ENCODE peak calls at places on chromosomes 4 and X, in ten cellular contexts. K is psoas muscle, Y is fibroblast of villous mesenchyme, W is mucosa of descending colon, S is brain microvascular endothelial cell, Q is fibroblast of the aortic adventitia, I is HFF-Myc, Z is astrocyte of the spinal cord, E is ovary, O is heart left ventricle. T is an unnamed sample.

GRCh38 chr4:113659127-113659526 is 102.4 kb downstream of the CAMK2D start:
- DNase-seq in E (no peak), K (no peak), O (no peak), Z (no peak), S (no peak), Y (peak), Q (no peak), I (no peak), W (no peak), T (no peak)

GRCh38 chr4:109040441-109040840 is 262.0 kb downstream of the COL25A1 start:
- DNase-seq in K (no peak), Z (no peak), Q (no peak), I (no peak), W (no peak), Y (peak), O (no peak), S (no peak), E (no peak), T (peak)

GRCh38 chr4:7782783-7783182 is 156.9 kb downstream of the AFAP1 start:
- DNase-seq in W (no peak), Z (no peak), Y (no peak), S (no peak), K (no peak), I (no peak), E (no peak), O (no peak), Q (no peak), T (peak)

GRCh38 chr4:169658970-169659735 is 38.8 kb downstream of the CLCN3 start:
- DNase-seq in Y (no peak), W (no peak), E (no peak), K (no peak), Z (no peak), I (no peak), S (peak), Q (peak), O (no peak), T (no peak)

GRCh38 chr4:152454398-152455011 is 81.4 kb downstream of the FBXW7 start:
- DNase-seq in I (no peak), Q (peak), Y (peak), W (no peak), E (no peak), S (no peak), K (no peak), Z (peak), O (no peak), T (peak)

GRCh38 chrX:149962859-149963757 is 24.8 kb upstream of the EOLA2 start:
- DNase-seq in O (peak), E (peak), W (peak), K (peak), Y (peak), S (peak), I (peak), Q (peak), Z (peak), T (peak)

GRCh38 chrX:57952320-57952678 is 42.0 kb upstream of the ZXDA start:
- DNase-seq in K (peak), E (no peak), Y (no peak), W (no peak), Q (no peak), S (no peak), O (no peak), I (no peak), Z (no peak), T (no peak)

GRCh38 chrX:134548257-134548732 is 88.3 kb downstream of the HPRT1 start:
- DNase-seq in K (no peak), O (no peak), E (no peak), Q (no peak), S (no peak), W (no peak), I (no peak), Y (no peak), Z (no peak), T (peak)

GRCh38 chr4:8765084-8765483 is 106.6 kb downstream of the HMX1 start:
- DNase-seq in Z (no peak), S (no peak), O (peak), K (no peak), Q (no peak), I (no peak), E (no peak), Y (no peak), W (no peak), T (no peak)

GRCh38 chr4:96009720-96010119 is 169.8 kb downstream of the PDHA2 start:
- DNase-seq in K (no peak), Y (peak), Z (peak), S (no peak), E (no peak), Q (peak), W (no peak), I (no peak), O (no peak), T (peak)

GRCh38 chr4:70741872-70742271 is 20.1 kb downstream of the RUFY3 start:
- DNase-seq in E (no peak), Z (no peak), Q (peak), W (no peak), K (no peak), S (peak), I (no peak), Y (peak), O (no peak), T (no peak)

DNA sequence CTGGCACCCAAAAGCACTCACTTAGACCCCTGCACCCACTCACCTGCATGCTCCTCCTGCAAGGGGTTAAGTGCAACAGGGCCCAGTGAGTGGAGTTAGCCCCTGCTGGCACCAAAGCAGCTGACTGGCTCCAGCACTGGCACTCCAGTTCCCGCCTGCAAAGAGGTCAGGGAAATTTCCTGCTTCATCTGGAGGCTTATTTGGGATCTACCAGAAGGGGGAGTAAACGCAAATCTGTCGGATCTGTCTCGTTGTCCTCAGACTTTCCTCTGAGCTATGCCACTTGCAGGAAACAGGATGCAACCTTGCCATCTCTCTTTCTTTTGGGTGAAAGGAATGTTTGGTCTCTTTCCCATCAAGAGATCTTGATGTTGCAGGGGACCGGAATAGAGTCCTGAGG is 435.6 kb downstream of the PCDH10 start:
- DNase-seq in E (no peak), S (no peak), Y (no peak), Q (no peak), I (no peak), K (no peak), Z (no peak), O (no peak), W (no peak), T (no peak)
- TF ChIP-seq CTCF in E (no peak), S (peak), Y (peak), Q (no peak), I (peak), K (no peak), Z (no peak), O (no peak), W (no peak), T (no peak)

GRCh38 chrX:34338046-34338445 is 205.9 kb upstream of the FAM47A start:
- DNase-seq in S (no peak), Z (no peak), K (no peak), E (no peak), Q (no peak), I (no peak), W (no peak), Y (no peak), O (no peak), T (no peak)

GRCh38 chrX:34341258-34341657 is 209.1 kb upstream of the FAM47A start:
- DNase-seq in W (no peak), Q (no peak), O (no peak), S (no peak), Z (no peak), Y (no peak), K (no peak), I (no peak), E (no peak), T (no peak)

GRCh38 chrX:34343001-34343400 is 210.9 kb upstream of the FAM47A start:
- DNase-seq in I (no peak), O (no peak), Y (no peak), E (no peak), K (no peak), Z (no peak), Q (no peak), S (no peak), W (no peak), T (no peak)

DNA sequence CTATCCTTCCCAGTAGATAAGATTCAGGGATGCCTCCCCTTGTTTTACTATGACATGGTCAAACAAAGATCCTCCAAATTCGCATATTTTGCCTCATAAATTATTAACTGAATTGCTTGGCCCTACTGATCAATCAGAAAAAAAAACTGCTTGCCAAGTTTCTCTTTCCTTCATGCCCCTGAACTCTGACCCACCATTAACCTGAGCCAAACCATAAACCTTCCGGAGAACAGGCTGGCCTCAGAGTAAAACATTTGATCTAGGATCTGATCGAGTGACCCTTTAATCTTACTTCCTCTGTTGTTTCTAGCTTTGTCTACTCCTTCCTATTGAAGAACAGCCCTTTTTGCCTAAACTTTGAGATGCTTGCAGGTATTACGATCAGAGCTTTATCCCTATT is 209.7 kb upstream of the FAM47A start:
- DNase-seq in Q (no peak), I (no peak), O (no peak), Y (no peak), E (no peak), Z (no peak), S (no peak), K (no peak), W (no peak), T (no peak)
- H3K4me3 ChIP-seq in Q (no peak), I (no peak), O (no peak), Y (no peak), E (no peak), Z (no peak), S (no peak), K (no peak), W (no peak), T (no peak)

DNA sequence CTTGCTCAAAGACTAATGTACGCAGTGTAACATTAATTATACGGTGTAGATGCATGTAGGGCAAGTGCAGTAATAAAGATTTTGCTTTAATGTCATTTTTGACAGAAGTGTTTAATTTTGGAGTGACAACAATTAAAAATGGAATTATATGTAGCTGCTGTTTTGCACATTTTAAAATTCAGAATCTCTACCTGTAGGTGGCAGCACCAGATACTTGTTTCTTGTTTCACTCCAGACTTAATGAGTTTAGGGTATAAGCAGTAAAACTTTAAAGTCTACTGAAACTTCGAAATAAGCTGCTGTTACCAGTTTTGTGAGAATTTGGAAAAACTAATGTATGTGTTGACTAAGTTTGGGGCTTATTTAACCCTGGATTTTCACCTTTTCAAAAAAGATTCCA is 144.9 kb downstream of the POLA1 start:
- DNase-seq in Q (peak), E (no peak), Y (peak), W (peak), S (peak), O (no peak), I (no peak), K (no peak), Z (peak), T (peak)
- TF ChIP-seq CTCF in Q (peak), E (peak), Y (peak), W (no peak), S (peak), O (peak), I (no peak), K (peak), Z (peak), T (peak)

DNA sequence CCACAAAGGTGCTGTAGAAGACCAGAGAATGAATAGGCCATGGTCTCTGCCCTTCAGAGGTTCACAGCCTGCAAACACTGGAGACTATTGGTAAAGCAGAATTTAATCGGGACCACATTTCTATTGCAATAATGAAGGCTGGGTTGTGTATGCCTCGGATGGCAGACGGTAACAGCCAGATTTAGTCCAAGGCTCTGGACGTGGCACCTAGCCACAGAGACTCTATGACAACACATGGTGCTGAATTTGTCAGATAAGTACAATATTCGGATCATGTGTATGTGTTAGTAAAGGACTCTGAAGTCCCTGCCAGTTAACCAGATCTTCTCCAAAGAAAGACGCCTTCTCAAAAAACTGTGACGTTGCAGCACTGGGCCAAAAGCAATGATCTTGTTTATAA is 129.0 kb downstream of the DCTD start:
- DNase-seq in O (no peak), Y (no peak), S (no peak), E (no peak), W (no peak), K (no peak), Z (no peak), Q (no peak), I (no peak), T (no peak)
- H3K4me3 ChIP-seq in O (no peak), Y (no peak), S (no peak), E (no peak), W (no peak), K (no peak), Z (no peak), Q (no peak), I (no peak), T (no peak)

GRCh38 chr4:42293967-42294822 is 103.1 kb upstream of the SHISA3 start:
- DNase-seq in K (no peak), Y (no peak), Z (no peak), O (no peak), S (no peak), E (no peak), W (no peak), Q (no peak), I (no peak), T (no peak)

DNA sequence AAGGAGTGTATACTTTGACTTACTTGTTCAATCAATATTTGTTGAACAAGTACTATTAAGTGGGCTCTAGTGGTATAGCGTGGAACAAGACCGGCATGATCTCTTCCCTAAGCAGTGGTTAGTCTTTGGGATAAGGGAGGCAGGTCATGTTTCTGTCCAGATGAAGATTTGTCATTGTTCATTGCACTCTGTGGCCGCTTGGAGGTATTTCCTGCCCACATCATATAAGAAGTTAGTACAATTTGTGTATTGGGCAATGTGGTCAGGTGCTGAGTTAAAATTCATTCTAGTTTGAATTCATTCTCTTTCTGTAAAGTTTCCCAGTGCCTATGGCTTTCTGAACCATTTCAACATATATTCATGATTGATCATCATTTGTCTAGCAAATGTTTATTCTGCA is 101.1 kb upstream of the SHISA3 start:
- DNase-seq in Y (no peak), K (no peak), W (no peak), I (no peak), O (no peak), Q (peak), E (no peak), S (no peak), Z (no peak), T (peak)
- TF ChIP-seq CTCF in Y (no peak), K (no peak), W (no peak), I (no peak), O (no peak), Q (no peak), E (no peak), S (no peak), Z (no peak), T (no peak)